ENCODE peak calls at places on chromosomes 2 and 18, in ten cellular contexts. One of them, this sample, is unnamed.

GRCh38 chr2:178747767-178748166 is 59.5 kb downstream of the TTN start:
- DNase-seq in NCI-H748 treated with DMSO at 0.1 percent for 48 hours: no peak
- DNase-seq in choroid plexus epithelial cell: no peak
- DNase-seq in naive B cell: no peak
- DNase-seq in Kasumi-1: no peak
- DNase-seq in HEK293T: no peak
- DNase-seq in T-helper 1 cell: no peak
- DNase-seq in stomach: no peak
- DNase-seq in AG08396: no peak
- DNase-seq in sciatic nerve: no peak
- DNase-seq in this sample: no peak

GRCh38 chr2:127630409-127631183 is 15.4 kb upstream of the GPR17 start:
- DNase-seq in NCI-H748 treated with DMSO at 0.1 percent for 48 hours: no peak
- DNase-seq in choroid plexus epithelial cell: no peak
- DNase-seq in naive B cell: no peak
- DNase-seq in Kasumi-1: no peak
- DNase-seq in HEK293T: no peak
- DNase-seq in T-helper 1 cell: no peak
- DNase-seq in stomach: no peak
- DNase-seq in AG08396: no peak
- DNase-seq in sciatic nerve: no peak
- DNase-seq in this sample: no peak

GRCh38 chr2:15642334-15643208 is 50.9 kb downstream of the DDX1 start:
- DNase-seq in NCI-H748 treated with DMSO at 0.1 percent for 48 hours: no peak
- DNase-seq in choroid plexus epithelial cell: peak
- DNase-seq in naive B cell: no peak
- DNase-seq in Kasumi-1: no peak
- DNase-seq in HEK293T: no peak
- DNase-seq in T-helper 1 cell: no peak
- DNase-seq in stomach: no peak
- DNase-seq in AG08396: no peak
- DNase-seq in sciatic nerve: no peak
- DNase-seq in this sample: no peak

GRCh38 chr2:241964133-241964532 is 94.6 kb downstream of the RTP5 start:
- DNase-seq in NCI-H748 treated with DMSO at 0.1 percent for 48 hours: no peak
- DNase-seq in choroid plexus epithelial cell: no peak
- DNase-seq in naive B cell: no peak
- DNase-seq in Kasumi-1: no peak
- DNase-seq in HEK293T: no peak
- DNase-seq in T-helper 1 cell: no peak
- DNase-seq in stomach: no peak
- DNase-seq in AG08396: no peak
- DNase-seq in sciatic nerve: peak
- DNase-seq in this sample: no peak

GRCh38 chr2:170713280-170714155 is 1.6 kb upstream of the SP5 start:
- DNase-seq in NCI-H748 treated with DMSO at 0.1 percent for 48 hours: no peak
- DNase-seq in choroid plexus epithelial cell: no peak
- DNase-seq in naive B cell: no peak
- DNase-seq in Kasumi-1: no peak
- DNase-seq in HEK293T: no peak
- DNase-seq in T-helper 1 cell: no peak
- DNase-seq in stomach: no peak
- DNase-seq in AG08396: no peak
- DNase-seq in sciatic nerve: no peak
- DNase-seq in this sample: no peak

GRCh38 chr2:104378853-104379374 is 475.0 kb upstream of the POU3F3 start:
- DNase-seq in NCI-H748 treated with DMSO at 0.1 percent for 48 hours: peak
- DNase-seq in choroid plexus epithelial cell: peak
- DNase-seq in naive B cell: no peak
- DNase-seq in Kasumi-1: peak
- DNase-seq in HEK293T: peak
- DNase-seq in T-helper 1 cell: no peak
- DNase-seq in stomach: no peak
- DNase-seq in AG08396: no peak
- DNase-seq in sciatic nerve: no peak
- DNase-seq in this sample: no peak

GRCh38 chr2:492178-492577 is 185.0 kb downstream of the TMEM18 start:
- DNase-seq in NCI-H748 treated with DMSO at 0.1 percent for 48 hours: no peak
- DNase-seq in choroid plexus epithelial cell: no peak
- DNase-seq in naive B cell: no peak
- DNase-seq in Kasumi-1: no peak
- DNase-seq in HEK293T: no peak
- DNase-seq in T-helper 1 cell: no peak
- DNase-seq in stomach: no peak
- DNase-seq in AG08396: no peak
- DNase-seq in sciatic nerve: no peak
- DNase-seq in this sample: peak

GRCh38 chr18:46481048-46481846 is 175.8 kb downstream of the LOXHD1 start:
- DNase-seq in NCI-H748 treated with DMSO at 0.1 percent for 48 hours: peak
- DNase-seq in choroid plexus epithelial cell: peak
- DNase-seq in naive B cell: peak
- DNase-seq in Kasumi-1: peak
- DNase-seq in HEK293T: peak
- DNase-seq in T-helper 1 cell: no peak
- DNase-seq in stomach: peak
- DNase-seq in AG08396: peak
- DNase-seq in sciatic nerve: no peak
- DNase-seq in this sample: no peak

GRCh38 chr2:75458201-75458600 is 102.5 kb downstream of the EVA1A start:
- DNase-seq in NCI-H748 treated with DMSO at 0.1 percent for 48 hours: no peak
- DNase-seq in choroid plexus epithelial cell: no peak
- DNase-seq in naive B cell: no peak
- DNase-seq in Kasumi-1: no peak
- DNase-seq in HEK293T: no peak
- DNase-seq in T-helper 1 cell: no peak
- DNase-seq in stomach: no peak
- DNase-seq in AG08396: no peak
- DNase-seq in sciatic nerve: no peak
- DNase-seq in this sample: no peak

GRCh38 chr18:10440874-10441273 is 13.6 kb upstream of the APCDD1 start:
- DNase-seq in NCI-H748 treated with DMSO at 0.1 percent for 48 hours: no peak
- DNase-seq in choroid plexus epithelial cell: no peak
- DNase-seq in naive B cell: no peak
- DNase-seq in Kasumi-1: no peak
- DNase-seq in HEK293T: no peak
- DNase-seq in T-helper 1 cell: no peak
- DNase-seq in stomach: no peak
- DNase-seq in AG08396: no peak
- DNase-seq in sciatic nerve: no peak
- DNase-seq in this sample: no peak

GRCh38 chr2:238487134-238487533 is 60.4 kb downstream of the ASB1 start:
- DNase-seq in NCI-H748 treated with DMSO at 0.1 percent for 48 hours: no peak
- DNase-seq in choroid plexus epithelial cell: no peak
- DNase-seq in naive B cell: no peak
- DNase-seq in Kasumi-1: no peak
- DNase-seq in HEK293T: no peak
- DNase-seq in T-helper 1 cell: no peak
- DNase-seq in stomach: peak
- DNase-seq in AG08396: no peak
- DNase-seq in sciatic nerve: no peak
- DNase-seq in this sample: peak

GRCh38 chr2:127046579-127046978 is 60.4 kb downstream of the BIN1 start:
- DNase-seq in NCI-H748 treated with DMSO at 0.1 percent for 48 hours: no peak
- DNase-seq in choroid plexus epithelial cell: no peak
- DNase-seq in naive B cell: no peak
- DNase-seq in Kasumi-1: no peak
- DNase-seq in HEK293T: no peak
- DNase-seq in T-helper 1 cell: no peak
- DNase-seq in stomach: peak
- DNase-seq in AG08396: no peak
- DNase-seq in sciatic nerve: no peak
- DNase-seq in this sample: peak

GRCh38 chr18:58590827-58591226 is 38.1 kb downstream of the ALPK2 start:
- DNase-seq in NCI-H748 treated with DMSO at 0.1 percent for 48 hours: no peak
- DNase-seq in choroid plexus epithelial cell: peak
- DNase-seq in naive B cell: no peak
- DNase-seq in Kasumi-1: no peak
- DNase-seq in HEK293T: no peak
- DNase-seq in T-helper 1 cell: no peak
- DNase-seq in stomach: no peak
- DNase-seq in AG08396: no peak
- DNase-seq in sciatic nerve: no peak
- DNase-seq in this sample: no peak

GRCh38 chr2:202687276-202687675 is 52.5 kb downstream of the FAM117B start:
- DNase-seq in NCI-H748 treated with DMSO at 0.1 percent for 48 hours: no peak
- DNase-seq in choroid plexus epithelial cell: no peak
- DNase-seq in naive B cell: no peak
- DNase-seq in Kasumi-1: no peak
- DNase-seq in HEK293T: no peak
- DNase-seq in T-helper 1 cell: no peak
- DNase-seq in stomach: no peak
- DNase-seq in AG08396: no peak
- DNase-seq in sciatic nerve: no peak
- DNase-seq in this sample: no peak

GRCh38 chr18:2627821-2628276 is 27.7 kb upstream of the SMCHD1 start:
- DNase-seq in NCI-H748 treated with DMSO at 0.1 percent for 48 hours: no peak
- DNase-seq in choroid plexus epithelial cell: peak
- DNase-seq in naive B cell: no peak
- DNase-seq in Kasumi-1: no peak
- DNase-seq in HEK293T: no peak
- DNase-seq in T-helper 1 cell: no peak
- DNase-seq in stomach: no peak
- DNase-seq in AG08396: no peak
- DNase-seq in sciatic nerve: no peak
- DNase-seq in this sample: no peak

GRCh38 chr2:196293751-196294486 is 122.5 kb upstream of the STK17B start:
- DNase-seq in NCI-H748 treated with DMSO at 0.1 percent for 48 hours: no peak
- DNase-seq in choroid plexus epithelial cell: peak
- DNase-seq in naive B cell: no peak
- DNase-seq in Kasumi-1: no peak
- DNase-seq in HEK293T: no peak
- DNase-seq in T-helper 1 cell: no peak
- DNase-seq in stomach: no peak
- DNase-seq in AG08396: peak
- DNase-seq in sciatic nerve: no peak
- DNase-seq in this sample: no peak

GRCh38 chr2:70243804-70244584 is 4.4 kb downstream of the TIA1 start:
- DNase-seq in NCI-H748 treated with DMSO at 0.1 percent for 48 hours: no peak
- DNase-seq in choroid plexus epithelial cell: no peak
- DNase-seq in naive B cell: no peak
- DNase-seq in Kasumi-1: no peak
- DNase-seq in HEK293T: no peak
- DNase-seq in T-helper 1 cell: no peak
- DNase-seq in stomach: no peak
- DNase-seq in AG08396: no peak
- DNase-seq in sciatic nerve: no peak
- DNase-seq in this sample: no peak

GRCh38 chr2:219916761-219917160 is 289.3 kb downstream of the SLC4A3 start:
- DNase-seq in NCI-H748 treated with DMSO at 0.1 percent for 48 hours: no peak
- DNase-seq in choroid plexus epithelial cell: no peak
- DNase-seq in naive B cell: no peak
- DNase-seq in Kasumi-1: no peak
- DNase-seq in HEK293T: no peak
- DNase-seq in T-helper 1 cell: no peak
- DNase-seq in stomach: no peak
- DNase-seq in AG08396: no peak
- DNase-seq in sciatic nerve: no peak
- DNase-seq in this sample: peak